ENCODE peak calls at places on chromosomes 13 and 19, in eight cellular contexts. One of them, this sample, is unnamed.

GRCh38 chr13:44236370-44236769 is 137.3 kb upstream of the SERP2 start:
- DNase-seq in mesendoderm: no peak
- DNase-seq in neural progenitor cell: no peak
- DNase-seq in aorta: no peak
- DNase-seq in effector memory CD4-positive, alpha-beta T cell: no peak
- DNase-seq in mucosa of descending colon: no peak
- DNase-seq in heart left ventricle: no peak
- DNase-seq in HL-60: no peak
- DNase-seq in this sample: no peak

GRCh38 chr13:35475131-35475959 is 1.1 kb downstream of the MAB21L1 start:
- DNase-seq in mesendoderm: peak; percentile 68
- DNase-seq in neural progenitor cell: peak; percentile 66
- DNase-seq in aorta: peak; percentile 46
- DNase-seq in effector memory CD4-positive, alpha-beta T cell: no peak
- DNase-seq in mucosa of descending colon: no peak
- DNase-seq in heart left ventricle: peak; percentile 44
- DNase-seq in HL-60: no peak
- DNase-seq in this sample: peak; percentile 39

GRCh38 chr13:100541882-100542545 is 46.6 kb downstream of the GGACT start:
- DNase-seq in mesendoderm: no peak
- DNase-seq in neural progenitor cell: peak; percentile 41
- DNase-seq in aorta: no peak
- DNase-seq in effector memory CD4-positive, alpha-beta T cell: no peak
- DNase-seq in mucosa of descending colon: no peak
- DNase-seq in heart left ventricle: no peak
- DNase-seq in HL-60: no peak
- DNase-seq in this sample: no peak

GRCh38 chr19:33815410-33816340 is 19.0 kb downstream of the KCTD15 start:
- DNase-seq in mesendoderm: no peak
- DNase-seq in neural progenitor cell: no peak
- DNase-seq in aorta: no peak
- DNase-seq in effector memory CD4-positive, alpha-beta T cell: no peak
- DNase-seq in mucosa of descending colon: no peak
- DNase-seq in heart left ventricle: peak; percentile 22
- DNase-seq in HL-60: no peak
- DNase-seq in this sample: no peak

GRCh38 chr13:36166051-36166450 is 34.9 kb upstream of the DCLK1 start:
- DNase-seq in mesendoderm: no peak
- DNase-seq in neural progenitor cell: no peak
- DNase-seq in aorta: no peak
- DNase-seq in effector memory CD4-positive, alpha-beta T cell: no peak
- DNase-seq in mucosa of descending colon: no peak
- DNase-seq in heart left ventricle: no peak
- DNase-seq in HL-60: no peak
- DNase-seq in this sample: no peak

GRCh38 chr19:42325896-42326771 is 699 bp downstream of the MEGF8 start:
- DNase-seq in mesendoderm: peak; percentile 59
- DNase-seq in neural progenitor cell: no peak
- DNase-seq in aorta: peak; percentile 63
- DNase-seq in effector memory CD4-positive, alpha-beta T cell: no peak
- DNase-seq in mucosa of descending colon: peak; percentile 69
- DNase-seq in heart left ventricle: peak; percentile 42
- DNase-seq in HL-60: no peak
- DNase-seq in this sample: no peak

GRCh38 chr19:11581740-11582139 is 4.3 kb upstream of the ACP5 start:
- DNase-seq in mesendoderm: no peak
- DNase-seq in neural progenitor cell: no peak
- DNase-seq in aorta: no peak
- DNase-seq in effector memory CD4-positive, alpha-beta T cell: no peak
- DNase-seq in mucosa of descending colon: no peak
- DNase-seq in heart left ventricle: no peak
- DNase-seq in HL-60: no peak
- DNase-seq in this sample: peak; percentile 36

GRCh38 chr19:54905908-54906511 is at the start of gene NCR1:
- DNase-seq in mesendoderm: no peak
- DNase-seq in neural progenitor cell: no peak
- DNase-seq in aorta: no peak
- DNase-seq in effector memory CD4-positive, alpha-beta T cell: no peak
- DNase-seq in mucosa of descending colon: no peak
- DNase-seq in heart left ventricle: no peak
- DNase-seq in HL-60: no peak
- DNase-seq in this sample: no peak

GRCh38 chr13:39422845-39423565 is 180.0 kb downstream of the LHFPL6 start:
- DNase-seq in mesendoderm: no peak
- DNase-seq in neural progenitor cell: no peak
- DNase-seq in aorta: no peak
- DNase-seq in effector memory CD4-positive, alpha-beta T cell: no peak
- DNase-seq in mucosa of descending colon: no peak
- DNase-seq in heart left ventricle: no peak
- DNase-seq in HL-60: no peak
- DNase-seq in this sample: no peak

GRCh38 chr13:106096661-106097092 is 438.8 kb downstream of the EFNB2 start:
- DNase-seq in mesendoderm: no peak
- DNase-seq in neural progenitor cell: no peak
- DNase-seq in aorta: no peak
- DNase-seq in effector memory CD4-positive, alpha-beta T cell: no peak
- DNase-seq in mucosa of descending colon: no peak
- DNase-seq in heart left ventricle: no peak
- DNase-seq in HL-60: no peak
- DNase-seq in this sample: no peak

GRCh38 chr13:70894258-70894657 is 786.0 kb upstream of the KLHL1 start:
- DNase-seq in mesendoderm: peak; percentile 8
- DNase-seq in neural progenitor cell: no peak
- DNase-seq in aorta: no peak
- DNase-seq in effector memory CD4-positive, alpha-beta T cell: no peak
- DNase-seq in mucosa of descending colon: no peak
- DNase-seq in heart left ventricle: no peak
- DNase-seq in HL-60: no peak
- DNase-seq in this sample: no peak

GRCh38 chr13:55572862-55573261 is 1567.9 kb upstream of the PRR20A start:
- DNase-seq in mesendoderm: no peak
- DNase-seq in neural progenitor cell: no peak
- DNase-seq in aorta: no peak
- DNase-seq in effector memory CD4-positive, alpha-beta T cell: no peak
- DNase-seq in mucosa of descending colon: no peak
- DNase-seq in heart left ventricle: no peak
- DNase-seq in HL-60: no peak
- DNase-seq in this sample: no peak

GRCh38 chr19:13231663-13232062 is 81.5 kb downstream of the IER2 start:
- DNase-seq in mesendoderm: no peak
- DNase-seq in neural progenitor cell: no peak
- DNase-seq in aorta: no peak
- DNase-seq in effector memory CD4-positive, alpha-beta T cell: no peak
- DNase-seq in mucosa of descending colon: no peak
- DNase-seq in heart left ventricle: no peak
- DNase-seq in HL-60: no peak
- DNase-seq in this sample: no peak
- H3K4me3 ChIP-seq in mesendoderm: no peak overlapping the region
- H3K4me3 ChIP-seq in neural progenitor cell: no peak overlapping the region
- H3K4me3 ChIP-seq in aorta: no peak overlapping the region
- H3K4me3 ChIP-seq in effector memory CD4-positive, alpha-beta T cell: no peak overlapping the region
- H3K4me3 ChIP-seq in mucosa of descending colon: no peak overlapping the region
- H3K4me3 ChIP-seq in heart left ventricle: no peak overlapping the region
- H3K4me3 ChIP-seq in HL-60: no peak overlapping the region
- H3K4me3 ChIP-seq in this sample: no peak overlapping the region

GRCh38 chr19:1302534-1303239 is 17.0 kb downstream of the EFNA2 start:
- DNase-seq in mesendoderm: no peak
- DNase-seq in neural progenitor cell: peak; percentile 85
- DNase-seq in aorta: no peak
- DNase-seq in effector memory CD4-positive, alpha-beta T cell: no peak
- DNase-seq in mucosa of descending colon: no peak
- DNase-seq in heart left ventricle: no peak
- DNase-seq in HL-60: no peak
- DNase-seq in this sample: no peak
- H3K4me3 ChIP-seq in mesendoderm: no peak overlapping the region
- H3K4me3 ChIP-seq in neural progenitor cell: no peak overlapping the region
- H3K4me3 ChIP-seq in aorta: no peak overlapping the region
- H3K4me3 ChIP-seq in effector memory CD4-positive, alpha-beta T cell: no peak overlapping the region
- H3K4me3 ChIP-seq in mucosa of descending colon: no peak overlapping the region
- H3K4me3 ChIP-seq in heart left ventricle: no peak overlapping the region
- H3K4me3 ChIP-seq in HL-60: no peak overlapping the region
- H3K4me3 ChIP-seq in this sample: no peak overlapping the region

GRCh38 chr19:49809987-49810389 is 3.1 kb downstream of the FUZ start:
- DNase-seq in mesendoderm: no peak
- DNase-seq in neural progenitor cell: no peak
- DNase-seq in aorta: no peak
- DNase-seq in effector memory CD4-positive, alpha-beta T cell: no peak
- DNase-seq in mucosa of descending colon: no peak
- DNase-seq in heart left ventricle: no peak
- DNase-seq in HL-60: no peak
- DNase-seq in this sample: no peak
- H3K4me3 ChIP-seq in mesendoderm: no peak overlapping the region
- H3K4me3 ChIP-seq in neural progenitor cell: no peak overlapping the region
- H3K4me3 ChIP-seq in aorta: no peak overlapping the region
- H3K4me3 ChIP-seq in effector memory CD4-positive, alpha-beta T cell: peak overlapping the region; percentile 54
- H3K4me3 ChIP-seq in mucosa of descending colon: no peak overlapping the region
- H3K4me3 ChIP-seq in heart left ventricle: no peak overlapping the region
- H3K4me3 ChIP-seq in HL-60: no peak overlapping the region
- H3K4me3 ChIP-seq in this sample: no peak overlapping the region

DNA sequence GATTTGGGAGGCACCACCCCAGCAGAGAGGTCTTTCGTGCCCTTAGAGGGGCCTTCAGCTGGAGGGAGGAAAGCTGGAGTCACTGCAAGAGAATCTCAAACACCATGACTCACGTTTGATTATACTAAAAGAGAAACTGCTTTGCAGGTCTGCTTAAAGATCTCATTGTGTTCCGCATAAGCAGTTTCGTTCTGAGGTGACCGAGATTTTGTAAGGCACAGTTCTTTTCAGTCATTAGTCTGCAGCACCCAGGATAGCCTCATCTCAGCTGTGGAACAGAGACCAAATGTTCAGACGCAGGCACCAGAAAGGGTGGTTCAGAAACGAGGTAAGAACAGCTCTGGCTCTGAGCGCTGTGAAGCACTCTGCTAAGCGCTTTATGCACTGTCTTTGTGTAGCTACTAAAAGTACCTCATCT is 71.2 kb upstream of the GTF3A start:
- DNase-seq in mesendoderm: no peak
- DNase-seq in neural progenitor cell: no peak
- DNase-seq in aorta: no peak
- DNase-seq in effector memory CD4-positive, alpha-beta T cell: no peak
- DNase-seq in mucosa of descending colon: no peak
- DNase-seq in heart left ventricle: no peak
- DNase-seq in HL-60: no peak
- DNase-seq in this sample: peak; percentile 37
- H3K4me3 ChIP-seq in mesendoderm: no peak overlapping the region
- H3K4me3 ChIP-seq in neural progenitor cell: no peak overlapping the region
- H3K4me3 ChIP-seq in aorta: no peak overlapping the region
- H3K4me3 ChIP-seq in effector memory CD4-positive, alpha-beta T cell: peak overlapping the region; percentile 19
- H3K4me3 ChIP-seq in mucosa of descending colon: no peak overlapping the region
- H3K4me3 ChIP-seq in heart left ventricle: no peak overlapping the region
- H3K4me3 ChIP-seq in HL-60: no peak overlapping the region
- H3K4me3 ChIP-seq in this sample: no peak overlapping the region

GRCh38 chr13:107553838-107554237 is 661.5 kb downstream of the LIG4 start:
- DNase-seq in mesendoderm: no peak
- DNase-seq in neural progenitor cell: peak; percentile 20
- DNase-seq in aorta: no peak
- DNase-seq in effector memory CD4-positive, alpha-beta T cell: no peak
- DNase-seq in mucosa of descending colon: no peak
- DNase-seq in heart left ventricle: no peak
- DNase-seq in HL-60: no peak
- DNase-seq in this sample: peak; percentile 23
- H3K4me3 ChIP-seq in mesendoderm: no peak overlapping the region
- H3K4me3 ChIP-seq in neural progenitor cell: no peak overlapping the region
- H3K4me3 ChIP-seq in aorta: no peak overlapping the region
- H3K4me3 ChIP-seq in effector memory CD4-positive, alpha-beta T cell: no peak overlapping the region
- H3K4me3 ChIP-seq in mucosa of descending colon: no peak overlapping the region
- H3K4me3 ChIP-seq in heart left ventricle: no peak overlapping the region
- H3K4me3 ChIP-seq in HL-60: no peak overlapping the region
- H3K4me3 ChIP-seq in this sample: no peak overlapping the region

GRCh38 chr13:37944476-37945442 is 75.2 kb upstream of the TRPC4 start:
- DNase-seq in mesendoderm: no peak
- DNase-seq in neural progenitor cell: peak; percentile 4
- DNase-seq in aorta: no peak
- DNase-seq in effector memory CD4-positive, alpha-beta T cell: no peak
- DNase-seq in mucosa of descending colon: no peak
- DNase-seq in heart left ventricle: no peak
- DNase-seq in HL-60: no peak
- DNase-seq in this sample: peak; percentile 38
- H3K4me3 ChIP-seq in mesendoderm: no peak overlapping the region
- H3K4me3 ChIP-seq in neural progenitor cell: no peak overlapping the region
- H3K4me3 ChIP-seq in aorta: no peak overlapping the region
- H3K4me3 ChIP-seq in effector memory CD4-positive, alpha-beta T cell: no peak overlapping the region
- H3K4me3 ChIP-seq in mucosa of descending colon: no peak overlapping the region
- H3K4me3 ChIP-seq in heart left ventricle: no peak overlapping the region
- H3K4me3 ChIP-seq in HL-60: no peak overlapping the region
- H3K4me3 ChIP-seq in this sample: no peak overlapping the region

This sample was measured in cardiac muscle cell.